ENCODE peak calls at places on chromosomes 3 and 15, in six cellular contexts. One of them, this sample, is unnamed.

GRCh38 chr3:172454180-172454579 is 5.9 kb upstream of the GHSR start:
- DNase-seq in nucleus accumbens: no peak
- DNase-seq in KG1: no peak
- DNase-seq in Kasumi-1: no peak
- DNase-seq in GM03348: no peak
- DNase-seq in frontal cortex: no peak
- DNase-seq in this sample: no peak

GRCh38 chr3:158213461-158213860 is 103.6 kb downstream of the RSRC1 start:
- DNase-seq in KG1: no peak
- DNase-seq in GM03348: no peak
- DNase-seq in Kasumi-1: no peak
- DNase-seq in frontal cortex: no peak
- DNase-seq in nucleus accumbens: no peak
- DNase-seq in this sample: no peak

GRCh38 chr3:14237431-14237830 is 58.8 kb downstream of the LSM3 start:
- DNase-seq in frontal cortex: no peak
- DNase-seq in nucleus accumbens: no peak
- DNase-seq in Kasumi-1: no peak
- DNase-seq in GM03348: no peak
- DNase-seq in KG1: no peak
- DNase-seq in this sample: no peak

GRCh38 chr3:108822167-108822897 is at the start of gene TRAT1:
- DNase-seq in KG1: no peak
- DNase-seq in GM03348: no peak
- DNase-seq in nucleus accumbens: no peak
- DNase-seq in frontal cortex: no peak
- DNase-seq in Kasumi-1: no peak
- DNase-seq in this sample: no peak

GRCh38 chr15:32750981-32751380 is 33.2 kb downstream of the GREM1 start:
- DNase-seq in frontal cortex: no peak
- DNase-seq in GM03348: no peak
- DNase-seq in nucleus accumbens: no peak
- DNase-seq in Kasumi-1: no peak
- DNase-seq in KG1: no peak
- DNase-seq in this sample: no peak

GRCh38 chr3:150805380-150805779 is 42.4 kb upstream of the SIAH2 start:
- DNase-seq in KG1: no peak
- DNase-seq in frontal cortex: no peak
- DNase-seq in nucleus accumbens: no peak
- DNase-seq in GM03348: no peak
- DNase-seq in Kasumi-1: no peak
- DNase-seq in this sample: no peak

GRCh38 chr3:24025805-24026204 is 80.7 kb downstream of the NR1D2 start:
- DNase-seq in nucleus accumbens: no peak
- DNase-seq in Kasumi-1: no peak
- DNase-seq in KG1: no peak
- DNase-seq in frontal cortex: no peak
- DNase-seq in GM03348: no peak
- DNase-seq in this sample: no peak

GRCh38 chr3:19898725-19899124 is 35.3 kb downstream of the EFHB start:
- DNase-seq in Kasumi-1: no peak
- DNase-seq in GM03348: peak
- DNase-seq in nucleus accumbens: no peak
- DNase-seq in frontal cortex: no peak
- DNase-seq in KG1: no peak
- DNase-seq in this sample: no peak

GRCh38 chr15:74843891-74844299 is 939 bp upstream of the ULK3 start:
- DNase-seq in GM03348: no peak
- DNase-seq in nucleus accumbens: no peak
- DNase-seq in KG1: no peak
- DNase-seq in frontal cortex: no peak
- DNase-seq in Kasumi-1: no peak
- DNase-seq in this sample: no peak